ENCODE peak calls at places on chromosomes 1 and 21, in five cellular contexts. S is tibial artery, N is left lung, I is heart left ventricle, P is heart right ventricle. D is an unnamed sample.

GRCh38 chr21:37917612-37918011 is 1.4 kb upstream of the KCNJ6 start:
- DNase-seq in S (no peak), P (no peak), N (no peak), I (no peak), D (no peak)

GRCh38 chr21:14321042-14321441 is 61.9 kb downstream of the HSPA13 start:
- DNase-seq in N (no peak), S (no peak), P (no peak), I (no peak), D (no peak)

GRCh38 chr1:8241417-8242014 is 76.4 kb upstream of the SLC45A1 start:
- DNase-seq in P (no peak), N (no peak), S (no peak), I (no peak), D (no peak)

GRCh38 chr1:162144853-162145252 is 75.4 kb downstream of the NOS1AP start:
- DNase-seq in P (no peak), N (no peak), I (no peak), S (no peak), D (no peak)

GRCh38 chr1:114107474-114108175 is 46.0 kb downstream of the SYT6 start:
- DNase-seq in I (no peak), P (no peak), N (no peak), S (no peak), D (no peak)

GRCh38 chr21:37503848-37504467 is 137.4 kb downstream of the DYRK1A start:
- DNase-seq in P (no peak), I (no peak), N (no peak), S (no peak), D (no peak)

GRCh38 chr1:20511518-20512428 is 3.8 kb upstream of the MUL1 start:
- DNase-seq in I (no peak), P (no peak), S (no peak), N (no peak), D (no peak)

GRCh38 chr1:201126832-201127754 is at the start of gene ASCL5:
- DNase-seq in I (no peak), N (peak; percentile 63), S (no peak), P (no peak), D (no peak)

GRCh38 chr21:33690874-33691273 is 48.6 kb downstream of the ITSN1 start:
- DNase-seq in N (no peak), S (no peak), I (no peak), P (no peak), D (no peak)

GRCh38 chr1:30759718-30760281 is 2.2 kb upstream of the LAPTM5 start:
- DNase-seq in P (no peak), I (no peak), S (no peak), N (no peak), D (no peak)

GRCh38 chr1:47554082-47554481 is 116.2 kb downstream of the FOXD2 start:
- DNase-seq in I (no peak), S (no peak), P (no peak), N (no peak), D (no peak)

GRCh38 chr1:213829806-213830205 is 158.0 kb upstream of the PROX1 start:
- DNase-seq in S (no peak), P (no peak), N (no peak), I (no peak), D (no peak)

GRCh38 chr1:234978397-234979291 is 150.0 kb downstream of the TOMM20 start:
- DNase-seq in N (peak; percentile 83), S (peak; percentile 64), I (peak; percentile 48), P (no peak), D (peak; percentile 79)

GRCh38 chr1:201260236-201260591 is 23.1 kb upstream of the PKP1 start:
- DNase-seq in P (no peak), S (no peak), I (no peak), N (no peak), D (no peak)

GRCh38 chr1:30904191-30904961 is 4.2 kb downstream of the SDC3 start:
- DNase-seq in S (no peak), P (no peak), I (no peak), N (no peak), D (no peak)

GRCh38 chr1:39115271-39116110 is 89.0 kb upstream of the MACF1 start:
- DNase-seq in N (no peak), I (no peak), S (no peak), P (no peak), D (no peak)

GRCh38 chr1:6117064-6117463 is 63.1 kb downstream of the CHD5 start:
- DNase-seq in N (no peak), P (no peak), I (no peak), S (no peak), D (no peak)

GRCh38 chr1:91732991-91733390 is 153.0 kb downstream of the TGFBR3 start:
- DNase-seq in N (no peak), I (no peak), P (no peak), S (no peak), D (no peak)

GRCh38 chr1:219806642-219807041 is 121.7 kb downstream of the SLC30A10 start:
- DNase-seq in P (no peak), N (no peak), I (no peak), S (no peak), D (no peak)

GRCh38 chr1:190353538-190354101 is 124.0 kb downstream of the BRINP3 start:
- DNase-seq in I (no peak), P (no peak), N (no peak), S (no peak), D (no peak)

GRCh38 chr1:77889240-77889637 is 815 bp downstream of the NEXN start:
- DNase-seq in S (no peak), I (no peak), P (no peak), N (no peak), D (no peak)

GRCh38 chr1:56120021-56120420 is 459.3 kb downstream of the PLPP3 start:
- DNase-seq in I (no peak), S (no peak), P (no peak), N (no peak), D (no peak)

GRCh38 chr1:65691152-65691900 is 101.4 kb upstream of the PDE4B start:
- DNase-seq in S (peak; percentile 40), N (no peak), P (peak; percentile 14), I (no peak), D (no peak)

GRCh38 chr21:15631342-15631741 is 98.4 kb upstream of the USP25 start:
- DNase-seq in N (no peak), S (no peak), I (no peak), P (no peak), D (no peak)

GRCh38 chr1:188761226-188761625 is 1716.4 kb downstream of the BRINP3 start:
- DNase-seq in N (no peak), P (no peak), S (no peak), I (no peak), D (no peak)

GRCh38 chr1:16127676-16128337 is 28.1 kb downstream of the EPHA2 start:
- DNase-seq in I (peak; percentile 68), N (no peak), P (peak; percentile 67), S (no peak), D (no peak)

GRCh38 chr1:209190591-209191241 is 392.8 kb upstream of the CAMK1G start:
- DNase-seq in S (peak; percentile 28), N (no peak), P (peak; percentile 31), I (peak; percentile 37), D (no peak)

GRCh38 chr1:11570821-11571220 is 83.4 kb downstream of the FBXO2 start:
- DNase-seq in P (no peak), I (no peak), N (no peak), S (no peak), D (no peak)

GRCh38 chr1:11569551-11569950 is 84.7 kb downstream of the FBXO2 start:
- DNase-seq in I (no peak), P (no peak), S (no peak), N (no peak), D (no peak)

GRCh38 chr1:11569954-11570353 is 84.3 kb downstream of the FBXO2 start:
- DNase-seq in N (no peak), I (no peak), S (no peak), P (no peak), D (no peak)

GRCh38 chr1:11573293-11573692 is 80.9 kb downstream of the FBXO2 start:
- DNase-seq in P (no peak), N (no peak), I (no peak), S (no peak), D (no peak)

DNA sequence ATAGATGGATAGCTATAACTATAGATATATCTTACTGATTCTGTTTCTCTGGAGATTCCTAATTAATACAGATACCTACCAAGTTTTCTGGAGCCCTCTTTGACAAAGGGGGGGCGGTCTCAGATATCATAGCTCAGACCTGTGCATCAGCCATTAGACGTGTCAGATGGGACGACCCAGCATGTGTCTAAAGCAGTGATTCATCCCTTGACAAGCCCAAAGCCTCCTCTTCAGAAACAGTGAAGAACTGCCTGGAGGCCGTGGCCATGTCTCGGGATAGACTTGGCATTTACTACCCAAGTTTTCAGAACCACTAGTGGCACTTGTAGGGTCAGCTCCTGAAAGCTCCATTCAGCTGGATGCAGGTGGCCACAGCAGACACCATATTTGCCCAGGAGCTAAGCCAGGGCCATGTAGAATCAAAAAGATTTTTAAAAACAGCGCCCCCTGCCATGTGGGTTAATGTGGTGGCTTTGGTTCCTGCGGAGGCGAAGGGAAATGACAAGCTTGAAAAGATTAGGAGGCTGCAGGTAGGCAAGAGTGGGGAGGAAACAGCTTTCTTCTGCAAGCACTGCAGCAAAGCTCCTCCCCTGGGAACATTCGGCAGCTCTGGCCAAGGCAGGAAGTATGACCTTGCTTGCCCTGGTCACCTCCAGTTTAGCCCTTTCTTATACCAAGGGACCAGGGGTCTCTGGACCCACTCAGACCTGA is 82.2 kb downstream of the FBXO2 start:
- DNase-seq in P (no peak), I (peak; percentile 10), N (no peak), S (no peak), D (no peak)
- H3K4me1 ChIP-seq in P (peaks cover 9% of the 10 kb centered on the region), I (peaks cover 6% of the 10 kb centered on the region), N (no peaks in the 10 kb centered on the region), S (no peaks in the 10 kb centered on the region), D (no peaks in the 10 kb centered on the region)

GRCh38 chr1:18602533-18603211 is 28.0 kb upstream of the PAX7 start:
- DNase-seq in I (no peak), P (no peak), N (no peak), S (no peak), D (no peak)

GRCh38 chr1:18592368-18592767 is 38.3 kb upstream of the PAX7 start:
- DNase-seq in P (no peak), N (no peak), I (no peak), S (no peak), D (no peak)

GRCh38 chr1:18599704-18600103 is 30.9 kb upstream of the PAX7 start:
- DNase-seq in I (no peak), S (no peak), P (no peak), N (no peak), D (no peak)

GRCh38 chr1:18599096-18599495 is 31.6 kb upstream of the PAX7 start:
- DNase-seq in P (no peak), S (no peak), I (no peak), N (no peak), D (no peak)

GRCh38 chr1:18597159-18598042 is 33.2 kb upstream of the PAX7 start:
- DNase-seq in S (peak; percentile 38), N (no peak), P (peak; percentile 55), I (peak; percentile 28), D (peak; percentile 64)
- H3K27me3 ChIP-seq in S (no peaks in the 10 kb centered on the region), N (peaks cover 10% of the 10 kb centered on the region), P (peaks cover 49% of the 10 kb centered on the region), I (peaks cover 17% of the 10 kb centered on the region), D (no peaks in the 10 kb centered on the region)

GRCh38 chr1:93015590-93015989 is 54.3 kb upstream of the DIPK1A start:
- DNase-seq in P (no peak), S (no peak), I (no peak), N (no peak), D (no peak)
- H3K4me1 ChIP-seq in P (peaks cover 12% of the 10 kb centered on the region), S (no peaks in the 10 kb centered on the region), I (peaks cover 3% of the 10 kb centered on the region), N (no peaks in the 10 kb centered on the region), D (no peaks in the 10 kb centered on the region)

DNA sequence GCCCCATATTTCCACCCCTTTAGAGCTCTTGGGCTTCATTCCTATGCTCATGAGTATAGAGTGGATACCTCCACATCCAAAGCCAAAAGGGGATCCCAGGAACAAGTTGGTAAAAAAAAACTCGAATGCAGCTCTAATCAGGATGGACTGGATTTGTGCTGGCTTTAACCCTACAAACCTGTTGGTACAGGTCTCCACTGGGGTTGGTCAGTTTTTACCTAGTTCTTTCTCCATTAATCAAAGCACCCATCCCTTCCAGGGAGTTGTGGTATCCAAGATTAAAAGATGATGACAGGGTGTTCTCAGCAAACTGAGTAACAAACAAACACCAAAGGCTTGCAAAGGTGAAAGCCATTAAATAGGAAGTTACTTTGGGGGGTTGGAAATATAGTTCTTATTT is 5.9 kb upstream of the CRNN start:
- DNase-seq in N (no peak), P (no peak), I (no peak), S (no peak), D (no peak)
- H3K27me3 ChIP-seq in N (no peaks in the 10 kb centered on the region), P (no peaks in the 10 kb centered on the region), I (peaks cover 3% of the 10 kb centered on the region), S (no peaks in the 10 kb centered on the region), D (no peaks in the 10 kb centered on the region)

D was measured in right atrium auricular region.